ENCODE peak calls at places on chromosomes 11 and 22, in six cellular contexts. L is sciatic nerve; Y is anterior cingulate cortex; N is activated CD4-positive, alpha-beta T cell treated with anti-CD3 and anti-CD28 coated beads, Interleukin-2, amount 50 U/mL, for 24 hours; Q is GM12878; P is H4. W is an unnamed sample.

GRCh38 chr11:120339394-120339890 is 3.2 kb downstream of the ARHGEF12 start:
- DNase-seq in Y (no peak), P (peak), Q (no peak), N (no peak), L (no peak), W (peak)

GRCh38 chr11:33542921-33543320 is 157.7 kb downstream of the C11orf91 start:
- DNase-seq in Y (no peak), Q (no peak), P (peak), L (no peak), N (no peak), W (peak)

GRCh38 chr11:4607782-4608666 is at the start of gene TRIM68:
- DNase-seq in Q (peak), N (peak), Y (peak), P (peak), L (peak), W (peak)

GRCh38 chr11:105673089-105673488 is 63.2 kb downstream of the GRIA4 start:
- DNase-seq in Q (no peak), P (peak), L (peak), N (no peak), Y (no peak), W (peak)

GRCh38 chr11:19660076-19660475 is 52.6 kb upstream of the NAV2 start:
- DNase-seq in L (no peak), Q (peak), Y (no peak), P (peak), N (peak), W (no peak)

GRCh38 chr22:40043086-40043485 is 48.3 kb downstream of the FAM83F start:
- DNase-seq in N (no peak), L (peak), Q (no peak), P (no peak), Y (no peak), W (no peak)

GRCh38 chr22:37860796-37861421 is 11.7 kb downstream of the EIF3L start:
- DNase-seq in Y (no peak), Q (no peak), L (no peak), N (no peak), P (no peak), W (no peak)

GRCh38 chr22:22604326-22605073 is 39.9 kb upstream of the GGTLC2 start:
- DNase-seq in Q (no peak), L (no peak), Y (no peak), N (no peak), P (no peak), W (no peak)

GRCh38 chr11:131246589-131247164 is 123.7 kb upstream of the NTM start:
- DNase-seq in N (no peak), Y (peak), P (no peak), L (no peak), Q (no peak), W (peak)

GRCh38 chr11:72039108-72039850 is 40.6 kb downstream of the IL18BP start:
- DNase-seq in P (no peak), L (no peak), N (no peak), Y (no peak), Q (no peak), W (no peak)

GRCh38 chr11:115670538-115671200 is 166.5 kb upstream of the CADM1 start:
- DNase-seq in P (no peak), N (no peak), Q (no peak), Y (no peak), L (no peak), W (no peak)

GRCh38 chr11:93986716-93987115 is 34.4 kb upstream of the HEPHL1 start:
- DNase-seq in L (no peak), P (peak), N (no peak), Y (no peak), Q (no peak), W (no peak)

GRCh38 chr11:39990413-39990812 is 1469.0 kb downstream of the LRRC4C start:
- DNase-seq in P (no peak), Y (no peak), N (no peak), Q (no peak), L (no peak), W (no peak)

GRCh38 chr22:43002198-43002577 is 12.8 kb downstream of the PACSIN2 start:
- DNase-seq in Q (no peak), P (no peak), Y (no peak), L (no peak), N (no peak), W (no peak)

GRCh38 chr11:2898366-2899079 is 12.9 kb upstream of the CDKN1C start:
- DNase-seq in L (no peak), N (peak), Q (no peak), P (peak), Y (no peak), W (no peak)

GRCh38 chr11:62665630-62666258 is 632 bp downstream of the CSKMT start:
- DNase-seq in L (peak), P (peak), N (peak), Q (no peak), Y (peak), W (no peak)

GRCh38 chr22:44329179-44329796 is 16.5 kb upstream of the SHISAL1 start:
- DNase-seq in Y (no peak), P (peak), Q (peak), N (no peak), L (no peak), W (no peak)

GRCh38 chr11:75164318-75164827 is 13.5 kb downstream of the SLCO2B1 start:
- DNase-seq in N (no peak), P (no peak), Q (no peak), L (no peak), Y (no peak), W (no peak)

GRCh38 chr22:24550028-24550901 is 4.7 kb downstream of the GUCD1 start:
- DNase-seq in P (no peak), N (no peak), Q (no peak), Y (no peak), L (no peak), W (no peak)

GRCh38 chr11:95924414-95924760 is 480 bp upstream of the MTMR2 start:
- DNase-seq in Q (no peak), N (no peak), Y (no peak), L (no peak), P (peak), W (no peak)

GRCh38 chr11:58046231-58046630 is 15.5 kb downstream of the OR6Q1 start:
- DNase-seq in Q (no peak), L (no peak), N (no peak), P (no peak), Y (no peak), W (no peak)

GRCh38 chr11:79367844-79368243 is 73.0 kb downstream of the TENM4 start:
- DNase-seq in P (no peak), Y (no peak), Q (no peak), N (no peak), L (no peak), W (no peak)

GRCh38 chr11:112481893-112482292 is 221.2 kb upstream of the PLET1 start:
- DNase-seq in Y (no peak), P (no peak), N (no peak), Q (no peak), L (no peak), W (no peak)